ENCODE peak calls at places on chromosome 11, in six cellular contexts. M is neural progenitor cell; L is CD8-positive, alpha-beta T cell; A is right lobe of liver; O is CD8-positive, alpha-beta memory T cell; K is Caco-2. R is an unnamed sample. For H3K27me3 and H3K9me3, the result is how much of the 10 kb centered on the place peaks cover.

GRCh38 chr11:14644396-14645246 is 1.0 kb downstream of the PDE3B start:
- DNase-seq in M (peak), L (peak), A (peak), O (no peak), K (peak), R (peak)

GRCh38 chr11:94396282-94396681 is 4.9 kb downstream of the GPR83 start:
- DNase-seq in M (no peak), L (no peak), A (no peak), O (no peak), K (no peak), R (no peak)

GRCh38 chr11:69909561-69910518 is 90.6 kb upstream of the FGF3 start:
- DNase-seq in M (peak), L (no peak), A (peak), O (peak), K (peak), R (no peak)

GRCh38 chr11:83764643-83765042 is 478.5 kb upstream of the CCDC90B start:
- DNase-seq in M (no peak), L (no peak), A (no peak), O (no peak), K (no peak), R (no peak)

GRCh38 chr11:118529584-118530175 is 1.3 kb upstream of the TMEM25 start:
- DNase-seq in M (peak), L (no peak), A (no peak), O (no peak), K (no peak), R (no peak)

GRCh38 chr11:16099501-16099900 is 256.8 kb downstream of the SOX6 start:
- DNase-seq in M (no peak), L (no peak), A (no peak), O (no peak), K (no peak), R (no peak)

GRCh38 chr11:114783805-114784204 is 105.5 kb downstream of the NXPE2 start:
- DNase-seq in M (no peak), L (no peak), A (no peak), O (no peak), K (peak), R (no peak)

GRCh38 chr11:106070606-106071005 is 6.5 kb downstream of the KBTBD3 start:
- DNase-seq in M (no peak), L (no peak), A (no peak), O (no peak), K (no peak), R (no peak)

GRCh38 chr11:79033833-79034232 is 407.0 kb downstream of the TENM4 start:
- DNase-seq in M (no peak), L (no peak), A (no peak), O (no peak), K (no peak), R (no peak)

GRCh38 chr11:62153617-62154016 is 29.8 kb downstream of the INCENP start:
- DNase-seq in M (no peak), L (no peak), A (no peak), O (no peak), K (no peak), R (no peak)

DNA sequence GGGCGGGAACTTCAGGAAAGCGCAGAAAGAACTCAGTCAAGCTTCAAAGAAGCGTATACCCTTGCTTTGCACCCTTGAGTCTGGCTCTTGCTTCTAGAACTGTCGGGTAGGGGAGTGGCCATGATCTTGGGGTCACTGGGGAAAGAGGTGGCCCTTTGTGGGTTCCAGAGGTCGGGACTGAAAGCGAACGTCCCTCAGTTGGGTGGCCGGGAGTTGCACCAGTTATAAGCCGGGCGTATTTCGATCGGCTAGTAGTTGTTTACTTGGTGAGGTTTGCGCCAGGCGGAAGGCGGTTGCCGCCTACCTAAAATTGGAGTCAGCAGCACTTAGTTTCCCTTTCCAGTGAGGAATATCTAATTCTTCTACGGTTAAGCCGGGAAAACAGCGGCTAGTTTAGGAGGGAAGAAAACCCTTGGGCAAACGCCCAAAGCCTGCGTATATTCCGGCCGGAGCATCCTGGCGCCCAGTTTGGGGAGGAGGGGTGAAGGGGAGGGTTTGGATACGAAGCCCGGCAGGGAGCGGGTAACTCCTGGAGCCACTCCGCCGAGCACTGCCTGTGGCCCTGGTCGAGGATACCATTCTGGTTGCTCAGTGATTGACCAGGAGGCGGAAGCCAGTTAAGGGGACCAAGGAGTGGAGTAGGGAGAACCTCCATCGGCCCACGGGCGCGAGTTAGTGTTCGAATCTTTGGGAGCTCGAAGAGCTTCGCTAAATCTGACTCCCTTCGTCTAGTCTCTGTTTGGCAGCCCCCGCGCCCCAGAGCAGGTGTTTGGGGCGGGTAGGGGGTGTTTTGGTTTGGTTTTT is 810 bp upstream of the WT1 start:
- DNase-seq in M (peak), L (no peak), A (no peak), O (no peak), K (no peak), R (no peak)
- H3K27me3 ChIP-seq in M (half or more), L (under half), A (under half), O (under half), K (under half), R (half or more)

GRCh38 chr11:104653011-104653806 is 245.1 kb downstream of the CASP12 start:
- DNase-seq in M (no peak), L (no peak), A (no peak), O (peak), K (no peak), R (no peak)

GRCh38 chr11:104657083-104657482 is 241.2 kb downstream of the CASP12 start:
- DNase-seq in M (no peak), L (no peak), A (no peak), O (no peak), K (no peak), R (no peak)

GRCh38 chr11:104650234-104650633 is 248.0 kb downstream of the CASP12 start:
- DNase-seq in M (peak), L (no peak), A (no peak), O (no peak), K (peak), R (no peak)

GRCh38 chr11:104658177-104658576 is 240.1 kb downstream of the CASP12 start:
- DNase-seq in M (no peak), L (no peak), A (no peak), O (no peak), K (no peak), R (no peak)

DNA sequence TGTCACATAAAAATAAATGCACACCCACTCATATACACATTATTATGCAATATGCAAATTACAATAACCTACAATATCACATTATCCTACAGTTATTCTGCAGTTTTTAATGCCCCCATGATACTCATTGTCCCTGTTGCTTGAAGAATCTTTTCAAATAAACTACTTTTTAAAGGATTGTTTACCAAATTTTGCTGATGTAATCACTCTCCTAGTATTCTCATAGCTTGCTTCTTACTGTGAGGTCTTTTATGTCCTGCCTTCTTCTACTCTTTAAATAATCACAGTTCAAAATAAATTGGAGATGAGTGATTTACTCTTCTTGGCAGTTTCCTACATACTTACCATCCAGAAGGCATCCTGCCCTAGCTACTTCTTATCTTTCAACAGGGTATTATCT is 243.8 kb downstream of the CASP12 start:
- DNase-seq in M (no peak), L (no peak), A (no peak), O (no peak), K (no peak), R (no peak)
- H3K9me3 ChIP-seq in M (under half), L (under half), A (under half), O (under half), K (under half), R (under half)

GRCh38 chr11:65917434-65918210 is 1.2 kb downstream of the C11orf68 start:
- DNase-seq in M (no peak), L (no peak), A (no peak), O (no peak), K (no peak), R (no peak)

GRCh38 chr11:65915821-65916251 is 3.0 kb downstream of the C11orf68 start:
- DNase-seq in M (no peak), L (no peak), A (peak), O (no peak), K (no peak), R (no peak)

GRCh38 chr11:65915101-65915820 is 3.6 kb downstream of the C11orf68 start:
- DNase-seq in M (no peak), L (no peak), A (no peak), O (no peak), K (no peak), R (no peak)

GRCh38 chr11:65917077-65917433 is 1.8 kb downstream of the C11orf68 start:
- DNase-seq in M (no peak), L (no peak), A (no peak), O (no peak), K (no peak), R (no peak)

DNA sequence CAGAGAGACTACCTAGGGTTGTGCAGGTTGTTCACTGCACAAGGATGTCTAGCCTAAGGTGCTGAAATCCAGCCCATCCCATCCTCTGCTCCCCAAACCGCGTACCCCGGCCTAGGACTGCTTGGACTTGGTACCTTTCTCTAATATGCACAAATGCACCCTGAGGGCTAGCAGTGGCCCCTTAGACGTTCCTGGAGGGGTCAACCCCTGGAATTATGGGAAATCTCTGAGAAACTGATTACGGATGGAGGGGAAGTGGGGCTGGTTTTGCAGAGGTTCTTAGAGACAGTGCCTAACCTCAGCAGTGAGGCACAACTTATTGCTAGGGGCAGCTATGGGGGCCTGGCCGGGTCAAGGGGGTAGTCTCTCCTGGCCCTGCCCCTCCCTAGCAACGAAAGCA is 2.5 kb downstream of the C11orf68 start:
- DNase-seq in M (no peak), L (no peak), A (no peak), O (no peak), K (no peak), R (no peak)
- H3K4me3 ChIP-seq in M (no peak), L (no peak), A (no peak), O (no peak), K (no peak), R (no peak)

GRCh38 chr11:4700436-4700820 is 2.8 kb upstream of the OR51E2 start:
- DNase-seq in M (no peak), L (no peak), A (no peak), O (no peak), K (no peak), R (no peak)
- H3K27me3 ChIP-seq in M (under half), L (under half), A (under half), O (under half), K (under half), R (under half)

R was measured in effector memory CD4-positive, alpha-beta T cell.